ENCODE peak calls at places on chromosomes 6 and 20, in eight cellular contexts. J is activated T-helper 1 cell treated with anti-CD3 and anti-CD28 coated beads, Interleukin-12 subunit alpha, Interleukin-12 subunit beta, Interleukin-2, Interleukin-4 antibody, amounts not matched to agents 30 ng/mL and 10 ng/mL and 1 ng/mL, durations not matched to agents 14 hours and 24 hours and 36 hours; V is OCI-LY7; A is NCI-H1436; F is NCI-H510A; T is MM.1S; I is central memory CD8-positive, alpha-beta T cell; H is breast epithelium. S is an unnamed sample.

GRCh38 chr20:18783385-18783959 is 30.1 kb upstream of the SCP2D1 start:
- DNase-seq in J (no peak), V (no peak), A (no peak), F (no peak), T (no peak), I (no peak), H (no peak), S (no peak)

GRCh38 chr20:5735845-5736530 is 14.2 kb upstream of the SHLD1 start:
- DNase-seq in J (no peak), V (no peak), A (no peak), F (no peak), T (no peak), I (no peak), H (no peak), S (no peak)

GRCh38 chr20:15654208-15654649 is 919.0 kb downstream of the KIF16B start:
- DNase-seq in J (no peak), V (peak), A (peak), F (peak), T (peak), I (no peak), H (no peak), S (no peak)

GRCh38 chr20:33671573-33672288 is 2.5 kb downstream of the NECAB3 start:
- DNase-seq in J (no peak), V (no peak), A (no peak), F (no peak), T (peak), I (no peak), H (no peak), S (peak)

GRCh38 chr6:35425284-35425683 is 26.9 kb upstream of the FANCE start:
- DNase-seq in J (no peak), V (no peak), A (no peak), F (no peak), T (no peak), I (no peak), H (no peak), S (no peak)

GRCh38 chr20:49400410-49400809 is 82.1 kb downstream of the KCNB1 start:
- DNase-seq in J (no peak), V (no peak), A (no peak), F (no peak), T (no peak), I (no peak), H (no peak), S (peak)

GRCh38 chr20:58875541-58876134 is 23.1 kb downstream of the GNAS start:
- DNase-seq in J (no peak), V (no peak), A (no peak), F (no peak), T (no peak), I (no peak), H (no peak), S (peak)

GRCh38 chr6:43435682-43436437 is 8.5 kb downstream of the ABCC10 start:
- DNase-seq in J (no peak), V (no peak), A (no peak), F (no peak), T (no peak), I (no peak), H (no peak), S (no peak)

GRCh38 chr6:83885984-83886383 is 26.5 kb downstream of the CYB5R4 start:
- DNase-seq in J (no peak), V (no peak), A (no peak), F (no peak), T (no peak), I (no peak), H (no peak), S (no peak)

GRCh38 chr6:322205-322930 is 30.1 kb downstream of the DUSP22 start:
- DNase-seq in J (no peak), V (peak), A (no peak), F (no peak), T (peak), I (no peak), H (no peak), S (peak)

GRCh38 chr6:63813531-63813930 is 177.9 kb downstream of the PHF3 start:
- DNase-seq in J (no peak), V (no peak), A (no peak), F (no peak), T (no peak), I (no peak), H (no peak), S (no peak)

GRCh38 chr20:58595167-58595566 is 55.9 kb upstream of the STX16 start:
- DNase-seq in J (no peak), V (no peak), A (no peak), F (no peak), T (no peak), I (no peak), H (no peak), S (no peak)

GRCh38 chr6:62285612-62286469 is at the start of gene KHDRBS2:
- DNase-seq in J (peak), V (peak), A (no peak), F (peak), T (peak), I (no peak), H (peak), S (peak)

GRCh38 chr6:111540971-111541719 is 58.1 kb upstream of the REV3L start:
- DNase-seq in J (no peak), V (no peak), A (peak), F (no peak), T (no peak), I (no peak), H (no peak), S (no peak)

GRCh38 chr20:46977909-46978588 is 83.4 kb downstream of the EYA2 start:
- DNase-seq in J (no peak), V (no peak), A (no peak), F (no peak), T (no peak), I (no peak), H (no peak), S (peak)

GRCh38 chr20:24533449-24533848 is 64.0 kb downstream of the SYNDIG1 start:
- DNase-seq in J (no peak), V (no peak), A (no peak), F (no peak), T (no peak), I (no peak), H (no peak), S (no peak)

GRCh38 chr20:41587956-41588355 is 30.2 kb downstream of the CHD6 start:
- DNase-seq in J (no peak), V (no peak), A (no peak), F (no peak), T (no peak), I (no peak), H (no peak), S (no peak)

GRCh38 chr6:32397252-32397920 is 9.6 kb downstream of the BTNL2 start:
- DNase-seq in J (no peak), V (peak), A (no peak), F (no peak), T (peak), I (no peak), H (no peak), S (no peak)

GRCh38 chr6:43188426-43188825 is 6.4 kb downstream of the CUL9 start:
- DNase-seq in J (no peak), V (no peak), A (no peak), F (no peak), T (no peak), I (no peak), H (no peak), S (peak)

GRCh38 chr20:2671977-2672376 is 8.0 kb upstream of the IDH3B start:
- DNase-seq in J (no peak), V (no peak), A (no peak), F (no peak), T (no peak), I (no peak), H (no peak), S (no peak)

GRCh38 chr6:17851720-17852161 is 135.7 kb downstream of the KIF13A start:
- DNase-seq in J (no peak), V (no peak), A (no peak), F (no peak), T (no peak), I (no peak), H (no peak), S (no peak)

GRCh38 chr6:16505711-16506362 is 255.4 kb downstream of the ATXN1 start:
- DNase-seq in J (no peak), V (no peak), A (no peak), F (no peak), T (no peak), I (no peak), H (no peak), S (no peak)

GRCh38 chr20:50886184-50886790 is 45.0 kb downstream of the ADNP start:
- DNase-seq in J (no peak), V (no peak), A (no peak), F (no peak), T (no peak), I (no peak), H (no peak), S (no peak)

GRCh38 chr6:10180138-10181074 is 234.5 kb downstream of the TFAP2A start:
- DNase-seq in J (no peak), V (no peak), A (no peak), F (no peak), T (no peak), I (no peak), H (no peak), S (no peak)

GRCh38 chr20:31901615-31902014 is 31.2 kb downstream of the TTLL9 start:
- DNase-seq in J (no peak), V (no peak), A (no peak), F (no peak), T (no peak), I (no peak), H (no peak), S (peak)

GRCh38 chr6:13248549-13248948 is 79.8 kb downstream of the TBC1D7 start:
- DNase-seq in J (no peak), V (no peak), A (no peak), F (no peak), T (no peak), I (no peak), H (no peak), S (no peak)

GRCh38 chr6:40343318-40343886 is 243.8 kb downstream of the LRFN2 start:
- DNase-seq in J (no peak), V (no peak), A (no peak), F (no peak), T (no peak), I (no peak), H (no peak), S (no peak)

GRCh38 chr6:23754197-23754596 is 371.8 kb upstream of the NRSN1 start:
- DNase-seq in J (no peak), V (no peak), A (no peak), F (no peak), T (no peak), I (no peak), H (no peak), S (no peak)

GRCh38 chr6:46832816-46833215 is 39.6 kb downstream of the MEP1A start:
- DNase-seq in J (no peak), V (no peak), A (no peak), F (no peak), T (no peak), I (no peak), H (no peak), S (no peak)

GRCh38 chr6:20393297-20393696 is 8.4 kb upstream of the E2F3 start:
- DNase-seq in J (no peak), V (no peak), A (no peak), F (no peak), T (no peak), I (no peak), H (no peak), S (no peak)

GRCh38 chr6:102736941-102737368 is 1343.4 kb downstream of the GRIK2 start:
- DNase-seq in J (no peak), V (no peak), A (no peak), F (no peak), T (no peak), I (no peak), H (no peak), S (no peak)

GRCh38 chr6:136677822-136678221 is 114.5 kb downstream of the MAP3K5 start:
- DNase-seq in J (no peak), V (no peak), A (no peak), F (no peak), T (no peak), I (no peak), H (no peak), S (no peak)

GRCh38 chr20:48215536-48215935 is 430.3 kb upstream of the SULF2 start:
- DNase-seq in J (no peak), V (no peak), A (no peak), F (no peak), T (no peak), I (no peak), H (no peak), S (no peak)

GRCh38 chr6:72748759-72749158 is 126.9 kb downstream of the KCNQ5 start:
- DNase-seq in J (no peak), V (no peak), A (no peak), F (no peak), T (no peak), I (no peak), H (no peak), S (peak)

GRCh38 chr6:68229566-68229965 is 405.5 kb upstream of the ADGRB3 start:
- DNase-seq in J (no peak), V (no peak), A (no peak), F (no peak), T (no peak), I (no peak), H (no peak), S (no peak)

GRCh38 chr6:112618796-112619195 is 271.7 kb downstream of the RFPL4B start:
- DNase-seq in J (no peak), V (no peak), A (no peak), F (no peak), T (no peak), I (no peak), H (no peak), S (no peak)

GRCh38 chr20:1327827-1328679 is 886 bp downstream of the SDCBP2 start:
- DNase-seq in J (no peak), V (no peak), A (no peak), F (no peak), T (no peak), I (peak), H (no peak), S (peak)